ENCODE peak calls at places on chromosome 4, in eight cellular contexts. P is NCI-H1105; X is kidney glomerular epithelial cell; T is stimulated activated CD4-positive, alpha-beta T cell treated with anti-CD3 and anti-CD28 coated beads, TNF-alpha, amount 100 ng/mL, for 24 hours; Y is DMS153; M is gastrocnemius medialis; N is HTR-8/SVneo; S is memory B cell. K is an unnamed sample.
A peak's percentile ranks its signal among the peaks of the same experiment; 100 is the strongest.

GRCh38 chr4:129240816-129241215 is 144.9 kb downstream of the C4orf33 start:
- DNase-seq in P (no peak), X (peak; percentile 45), T (no peak), Y (peak; percentile 24), M (no peak), N (no peak), S (no peak), K (peak; percentile 32)

GRCh38 chr4:145299380-145300076 is 119.1 kb upstream of the OTUD4 start:
- DNase-seq in P (no peak), X (peak; percentile 63), T (peak; percentile 55), Y (no peak), M (no peak), N (peak; percentile 10), S (no peak), K (peak; percentile 75)

GRCh38 chr4:122692641-122693520 is 39.6 kb upstream of the BBS12 start:
- DNase-seq in P (no peak), X (no peak), T (no peak), Y (no peak), M (no peak), N (no peak), S (no peak), K (peak; percentile 72)

GRCh38 chr4:15868065-15868464 is 70.5 kb downstream of the FGFBP1 start:
- DNase-seq in P (no peak), X (no peak), T (no peak), Y (no peak), M (no peak), N (no peak), S (no peak), K (peak; percentile 12)

GRCh38 chr4:95537181-95537580 is 11.6 kb downstream of the UNC5C start:
- DNase-seq in P (no peak), X (peak; percentile 30), T (no peak), Y (no peak), M (no peak), N (no peak), S (no peak), K (no peak)

GRCh38 chr4:172813359-172813923 is 355.2 kb upstream of the GALNT7 start:
- DNase-seq in P (no peak), X (no peak), T (no peak), Y (no peak), M (no peak), N (no peak), S (no peak), K (peak; percentile 22)

GRCh38 chr4:170887396-170887795 is 797.6 kb upstream of the AADAT start:
- DNase-seq in P (no peak), X (no peak), T (no peak), Y (no peak), M (no peak), N (no peak), S (no peak), K (peak; percentile 32)

GRCh38 chr4:182530451-182530850 is 287.2 kb downstream of the TENM3 start:
- DNase-seq in P (no peak), X (no peak), T (no peak), Y (no peak), M (no peak), N (no peak), S (no peak), K (no peak)

GRCh38 chr4:123350191-123350544 is 46.4 kb upstream of the SPRY1 start:
- DNase-seq in P (no peak), X (peak; percentile 13), T (no peak), Y (peak; percentile 33), M (no peak), N (no peak), S (no peak), K (peak; percentile 53)

GRCh38 chr4:73788411-73788810 is 48.0 kb downstream of the CXCL8 start:
- DNase-seq in P (no peak), X (no peak), T (no peak), Y (no peak), M (no peak), N (no peak), S (no peak), K (no peak)

GRCh38 chr4:8269535-8270417 is at the start of gene HTRA3:
- DNase-seq in P (no peak), X (no peak), T (no peak), Y (no peak), M (no peak), N (peak; percentile 44), S (no peak), K (peak; percentile 47)

GRCh38 chr4:39469429-39470077 is 10.7 kb downstream of the LIAS start:
- DNase-seq in P (peak; percentile 46), X (peak; percentile 83), T (no peak), Y (no peak), M (no peak), N (peak; percentile 65), S (no peak), K (peak; percentile 90)

GRCh38 chr4:108477527-108478108 is 142.8 kb upstream of the RPL34 start:
- DNase-seq in P (no peak), X (no peak), T (no peak), Y (no peak), M (no peak), N (no peak), S (no peak), K (peak; percentile 47)

GRCh38 chr4:77911091-77911490 is 48.5 kb downstream of the MRPL1 start:
- DNase-seq in P (no peak), X (no peak), T (no peak), Y (no peak), M (no peak), N (no peak), S (no peak), K (no peak)

GRCh38 chr4:89248879-89249281 is 58.7 kb downstream of the GPRIN3 start:
- DNase-seq in P (peak; percentile 66), X (no peak), T (no peak), Y (peak; percentile 69), M (no peak), N (no peak), S (no peak), K (no peak)

GRCh38 chr4:41718907-41719306 is 29.6 kb downstream of the PHOX2B start:
- DNase-seq in P (no peak), X (no peak), T (no peak), Y (no peak), M (no peak), N (peak; percentile 45), S (no peak), K (peak; percentile 33)

GRCh38 chr4:9685692-9686091 is 95.7 kb upstream of the DRD5 start:
- DNase-seq in P (no peak), X (no peak), T (no peak), Y (no peak), M (no peak), N (no peak), S (no peak), K (no peak)

GRCh38 chr4:156924774-156925173 is 46.8 kb downstream of the PDGFC start:
- DNase-seq in P (no peak), X (no peak), T (no peak), Y (no peak), M (no peak), N (no peak), S (no peak), K (no peak)

GRCh38 chr4:84905646-84906045 is 60.8 kb downstream of the WDFY3 start:
- DNase-seq in P (no peak), X (no peak), T (no peak), Y (no peak), M (no peak), N (no peak), S (no peak), K (no peak)

GRCh38 chr4:179112441-179113170 is 1670.4 kb upstream of the AGA start:
- DNase-seq in P (no peak), X (no peak), T (no peak), Y (no peak), M (no peak), N (no peak), S (no peak), K (no peak)

GRCh38 chr4:55136634-55137033 is 11.2 kb upstream of the KDR start:
- DNase-seq in P (no peak), X (no peak), T (no peak), Y (no peak), M (no peak), N (no peak), S (no peak), K (no peak)

GRCh38 chr4:108031427-108032083 is 41.9 kb downstream of the HADH start:
- DNase-seq in P (no peak), X (no peak), T (peak; percentile 33), Y (no peak), M (no peak), N (no peak), S (no peak), K (no peak)

GRCh38 chr4:54277691-54278090 is 48.6 kb downstream of the PDGFRA start:
- DNase-seq in P (no peak), X (peak; percentile 86), T (no peak), Y (no peak), M (no peak), N (peak; percentile 24), S (no peak), K (peak; percentile 84)

GRCh38 chr4:3868146-3868840 is 102.1 kb downstream of the ADRA2C start:
- DNase-seq in P (no peak), X (no peak), T (no peak), Y (no peak), M (no peak), N (no peak), S (no peak), K (peak; percentile 19)

GRCh38 chr4:8744083-8744805 is 127.4 kb downstream of the HMX1 start:
- DNase-seq in P (no peak), X (no peak), T (no peak), Y (no peak), M (no peak), N (no peak), S (no peak), K (no peak)

GRCh38 chr4:186832906-186833305 is 109.2 kb upstream of the FAT1 start:
- DNase-seq in P (no peak), X (no peak), T (no peak), Y (no peak), M (no peak), N (no peak), S (no peak), K (no peak)

GRCh38 chr4:169399976-169400767 is 129.4 kb upstream of the SH3RF1 start:
- DNase-seq in P (no peak), X (no peak), T (no peak), Y (no peak), M (no peak), N (no peak), S (no peak), K (no peak)

K was measured in choroid plexus epithelial cell.